ENCODE peak calls at places on chromosomes 16 and 17, in nine cellular contexts. U is IMR-90; R is body of pancreas; F is activated CD8-positive, alpha-beta T cell treated with anti-CD3 and anti-CD28 coated beads for 36 hours; W is activated CD4-positive, alpha-beta T cell treated with anti-CD3 and anti-CD28 coated beads for 36 hours; C is activated T-cell treated with anti-CD3 and anti-CD28 coated beads, Interleukin-2, amount 50 U/mL, for 4 hours; N is foreskin keratinocyte; J is left lung; O is esophagus mucosa. I is an unnamed sample.

GRCh38 chr17:19991252-19991885 is 13.7 kb upstream of the AKAP10 start:
- ATAC-seq in U (no peak), R (no peak), F (no peak), W (no peak), C (no peak), N (no peak), J (no peak), O (no peak), I (no peak)

GRCh38 chr16:50555892-50556673 is 7.9 kb downstream of the NKD1 start:
- ATAC-seq in U (no peak), R (no peak), F (no peak), W (no peak), C (no peak), N (peak; percentile 28), J (no peak), O (peak; percentile 47), I (no peak)

GRCh38 chr17:52477824-52478614 is 319.5 kb upstream of the CA10 start:
- ATAC-seq in U (no peak), R (no peak), F (no peak), W (no peak), C (no peak), N (no peak), J (no peak), O (no peak), I (no peak)

GRCh38 chr16:4032768-4033167 is 83.5 kb downstream of the ADCY9 start:
- ATAC-seq in U (peak; percentile 73), R (peak; percentile 99), F (peak; percentile 64), W (no peak), C (no peak), N (peak; percentile 16), J (peak; percentile 91), O (peak; percentile 70), I (no peak)

GRCh38 chr17:57480438-57481196 is 224.3 kb downstream of the MSI2 start:
- ATAC-seq in U (peak; percentile 40), R (no peak), F (peak; percentile 59), W (peak; percentile 29), C (no peak), N (peak; percentile 87), J (peak; percentile 58), O (peak; percentile 44), I (peak; percentile 56)

GRCh38 chr16:86727131-86727530 is 148.8 kb downstream of the FOXL1 start:
- ATAC-seq in U (no peak), R (no peak), F (no peak), W (no peak), C (no peak), N (no peak), J (no peak), O (no peak), I (no peak)

GRCh38 chr16:22926105-22926751 is 112.3 kb downstream of the HS3ST2 start:
- ATAC-seq in U (no peak), R (no peak), F (no peak), W (no peak), C (no peak), N (no peak), J (no peak), O (no peak), I (no peak)

GRCh38 chr17:75996665-75997590 is 3.7 kb upstream of the CDK3 start:
- ATAC-seq in U (peak; percentile 80), R (no peak), F (peak; percentile 62), W (peak; percentile 71), C (peak; percentile 69), N (peak; percentile 92), J (peak; percentile 79), O (peak; percentile 89), I (peak; percentile 92)

GRCh38 chr16:88911148-88911945 is 44.9 kb upstream of the PABPN1L start:
- ATAC-seq in U (no peak), R (no peak), F (no peak), W (no peak), C (no peak), N (no peak), J (no peak), O (no peak), I (no peak)

GRCh38 chr16:19979638-19980037 is 94.1 kb downstream of the GPR139 start:
- ATAC-seq in U (no peak), R (no peak), F (no peak), W (no peak), C (no peak), N (no peak), J (no peak), O (no peak), I (no peak)

GRCh38 chr16:56985288-56985961 is 3.9 kb upstream of the NLRC5 start:
- ATAC-seq in U (peak; percentile 69), R (no peak), F (no peak), W (no peak), C (no peak), N (peak; percentile 82), J (peak; percentile 45), O (peak; percentile 67), I (no peak)

GRCh38 chr17:163514-164103 is 17.8 kb downstream of the DOC2B start:
- ATAC-seq in U (no peak), R (peak; percentile 60), F (no peak), W (no peak), C (no peak), N (peak; percentile 12), J (no peak), O (peak; percentile 30), I (no peak)

GRCh38 chr16:54027126-54027922 is 259.3 kb downstream of the IRX3 start:
- ATAC-seq in U (peak; percentile 93), R (no peak), F (no peak), W (peak; percentile 39), C (no peak), N (peak; percentile 89), J (no peak), O (no peak), I (no peak)

GRCh38 chr16:87541882-87542234 is 49.0 kb upstream of the ZCCHC14 start:
- ATAC-seq in U (no peak), R (no peak), F (no peak), W (no peak), C (no peak), N (no peak), J (no peak), O (no peak), I (no peak)

GRCh38 chr17:5705081-5705875 is 121.0 kb upstream of the NLRP1 start:
- ATAC-seq in U (no peak), R (no peak), F (no peak), W (no peak), C (no peak), N (no peak), J (no peak), O (no peak), I (no peak)

GRCh38 chr17:841313-841712 is 59.2 kb downstream of the MRM3 start:
- ATAC-seq in U (no peak), R (no peak), F (no peak), W (no peak), C (no peak), N (peak; percentile 16), J (peak; percentile 14), O (peak; percentile 35), I (no peak)

GRCh38 chr17:31269597-31269996 is 27.4 kb downstream of the OMG start:
- ATAC-seq in U (peak; percentile 92), R (peak; percentile 60), F (no peak), W (no peak), C (no peak), N (peak; percentile 83), J (peak; percentile 77), O (no peak), I (no peak)

GRCh38 chr17:56637254-56637653 is 43.8 kb downstream of the NOG start:
- ATAC-seq in U (no peak), R (no peak), F (no peak), W (no peak), C (no peak), N (no peak), J (no peak), O (no peak), I (no peak)